ENCODE peak calls at places on chromosomes 12 and 14, in seven cellular contexts. One of them, this sample, is unnamed.

GRCh38 chr12:39573971-39574370 is 45.6 kb downstream of the ABCD2 start:
- DNase-seq in adrenal gland: no peak
- DNase-seq in body of pancreas: no peak
- DNase-seq in uterus: no peak
- DNase-seq in sigmoid colon: no peak
- DNase-seq in thyroid gland: no peak
- DNase-seq in ovary: no peak
- DNase-seq in this sample: no peak

GRCh38 chr14:101370593-101371569 is 190.4 kb upstream of the DIO3 start:
- DNase-seq in adrenal gland: no peak
- DNase-seq in body of pancreas: no peak
- DNase-seq in uterus: no peak
- DNase-seq in sigmoid colon: no peak
- DNase-seq in thyroid gland: no peak
- DNase-seq in ovary: no peak
- DNase-seq in this sample: peak; percentile 95

GRCh38 chr12:108598553-108599250 is 818 bp upstream of the TMEM119 start:
- DNase-seq in adrenal gland: no peak
- DNase-seq in body of pancreas: no peak
- DNase-seq in uterus: no peak
- DNase-seq in sigmoid colon: no peak
- DNase-seq in thyroid gland: no peak
- DNase-seq in ovary: no peak
- DNase-seq in this sample: no peak

GRCh38 chr14:75578099-75578785 is at the start of gene FLVCR2:
- DNase-seq in adrenal gland: peak; percentile 93
- DNase-seq in body of pancreas: peak; percentile 85
- DNase-seq in uterus: peak; percentile 80
- DNase-seq in sigmoid colon: peak; percentile 91
- DNase-seq in thyroid gland: peak; percentile 89
- DNase-seq in ovary: peak; percentile 84
- DNase-seq in this sample: no peak

GRCh38 chr14:31154956-31155355 is 52.6 kb downstream of the HECTD1 start:
- DNase-seq in adrenal gland: no peak
- DNase-seq in body of pancreas: no peak
- DNase-seq in uterus: no peak
- DNase-seq in sigmoid colon: no peak
- DNase-seq in thyroid gland: no peak
- DNase-seq in ovary: no peak
- DNase-seq in this sample: no peak

GRCh38 chr14:68628605-68629310 is 164.1 kb downstream of the ZFP36L1 start:
- DNase-seq in adrenal gland: no peak
- DNase-seq in body of pancreas: peak; percentile 83
- DNase-seq in uterus: peak; percentile 21
- DNase-seq in sigmoid colon: no peak
- DNase-seq in thyroid gland: peak; percentile 72
- DNase-seq in ovary: no peak
- DNase-seq in this sample: peak; percentile 85

GRCh38 chr12:1842905-1843640 is 22.7 kb downstream of the LRTM2 start:
- DNase-seq in adrenal gland: no peak
- DNase-seq in body of pancreas: no peak
- DNase-seq in uterus: no peak
- DNase-seq in sigmoid colon: peak; percentile 32
- DNase-seq in thyroid gland: no peak
- DNase-seq in ovary: peak; percentile 5
- DNase-seq in this sample: no peak

GRCh38 chr12:47165934-47166333 is 86.2 kb upstream of the AMIGO2 start:
- DNase-seq in adrenal gland: peak; percentile 35
- DNase-seq in body of pancreas: peak; percentile 66
- DNase-seq in uterus: peak; percentile 48
- DNase-seq in sigmoid colon: no peak
- DNase-seq in thyroid gland: no peak
- DNase-seq in ovary: peak; percentile 47
- DNase-seq in this sample: no peak

GRCh38 chr14:63192085-63192484 is 12.2 kb upstream of the RHOJ start:
- DNase-seq in adrenal gland: no peak
- DNase-seq in body of pancreas: no peak
- DNase-seq in uterus: no peak
- DNase-seq in sigmoid colon: no peak
- DNase-seq in thyroid gland: no peak
- DNase-seq in ovary: no peak
- DNase-seq in this sample: no peak

GRCh38 chr12:12592930-12593329 is 18.7 kb upstream of the CREBL2 start:
- DNase-seq in adrenal gland: no peak
- DNase-seq in body of pancreas: no peak
- DNase-seq in uterus: no peak
- DNase-seq in sigmoid colon: no peak
- DNase-seq in thyroid gland: no peak
- DNase-seq in ovary: no peak
- DNase-seq in this sample: no peak

GRCh38 chr12:69821441-69822204 is 3.4 kb upstream of the MYRFL start:
- DNase-seq in adrenal gland: no peak
- DNase-seq in body of pancreas: no peak
- DNase-seq in uterus: no peak
- DNase-seq in sigmoid colon: no peak
- DNase-seq in thyroid gland: no peak
- DNase-seq in ovary: no peak
- DNase-seq in this sample: no peak

GRCh38 chr14:106564058-106564643 is 1037.8 kb downstream of the TMEM121 start:
- DNase-seq in adrenal gland: no peak
- DNase-seq in body of pancreas: peak; percentile 54
- DNase-seq in uterus: no peak
- DNase-seq in sigmoid colon: no peak
- DNase-seq in thyroid gland: peak; percentile 2
- DNase-seq in ovary: no peak
- DNase-seq in this sample: no peak

GRCh38 chr12:9760699-9761406 is at the start of gene CD69:
- DNase-seq in adrenal gland: no peak
- DNase-seq in body of pancreas: no peak
- DNase-seq in uterus: no peak
- DNase-seq in sigmoid colon: no peak
- DNase-seq in thyroid gland: no peak
- DNase-seq in ovary: no peak
- DNase-seq in this sample: no peak
- TF ChIP-seq POLR2A in adrenal gland: no peak
- TF ChIP-seq POLR2A in body of pancreas: no peak
- TF ChIP-seq POLR2A in uterus: no peak
- TF ChIP-seq POLR2A in sigmoid colon: peak; percentile 13
- TF ChIP-seq POLR2A in thyroid gland: no peak
- TF ChIP-seq POLR2A in ovary: no peak
- TF ChIP-seq POLR2A in this sample: no peak

GRCh38 chr12:122834921-122835692 is at the start of gene HIP1R:
- DNase-seq in adrenal gland: peak; percentile 53
- DNase-seq in body of pancreas: peak; percentile 69
- DNase-seq in uterus: no peak
- DNase-seq in sigmoid colon: peak; percentile 69
- DNase-seq in thyroid gland: peak; percentile 51
- DNase-seq in ovary: no peak
- DNase-seq in this sample: no peak
- H3K27me3 ChIP-seq in adrenal gland: no peaks in the 10 kb centered on the region
- H3K27me3 ChIP-seq in body of pancreas: no peaks in the 10 kb centered on the region
- H3K27me3 ChIP-seq in uterus: no peaks in the 10 kb centered on the region
- H3K27me3 ChIP-seq in sigmoid colon: no peaks in the 10 kb centered on the region
- H3K27me3 ChIP-seq in thyroid gland: no peaks in the 10 kb centered on the region
- H3K27me3 ChIP-seq in ovary: no peaks in the 10 kb centered on the region
- H3K27me3 ChIP-seq in this sample: no peaks in the 10 kb centered on the region

GRCh38 chr12:4444031-4444430 is 1.6 kb downstream of the FGF6 start:
- DNase-seq in adrenal gland: no peak
- DNase-seq in body of pancreas: no peak
- DNase-seq in uterus: no peak
- DNase-seq in sigmoid colon: no peak
- DNase-seq in thyroid gland: no peak
- DNase-seq in ovary: no peak
- DNase-seq in this sample: no peak
- TF ChIP-seq POLR2A in adrenal gland: no peak
- TF ChIP-seq POLR2A in body of pancreas: no peak
- TF ChIP-seq POLR2A in uterus: no peak
- TF ChIP-seq POLR2A in sigmoid colon: no peak
- TF ChIP-seq POLR2A in thyroid gland: no peak
- TF ChIP-seq POLR2A in ovary: no peak
- TF ChIP-seq POLR2A in this sample: no peak

DNA sequence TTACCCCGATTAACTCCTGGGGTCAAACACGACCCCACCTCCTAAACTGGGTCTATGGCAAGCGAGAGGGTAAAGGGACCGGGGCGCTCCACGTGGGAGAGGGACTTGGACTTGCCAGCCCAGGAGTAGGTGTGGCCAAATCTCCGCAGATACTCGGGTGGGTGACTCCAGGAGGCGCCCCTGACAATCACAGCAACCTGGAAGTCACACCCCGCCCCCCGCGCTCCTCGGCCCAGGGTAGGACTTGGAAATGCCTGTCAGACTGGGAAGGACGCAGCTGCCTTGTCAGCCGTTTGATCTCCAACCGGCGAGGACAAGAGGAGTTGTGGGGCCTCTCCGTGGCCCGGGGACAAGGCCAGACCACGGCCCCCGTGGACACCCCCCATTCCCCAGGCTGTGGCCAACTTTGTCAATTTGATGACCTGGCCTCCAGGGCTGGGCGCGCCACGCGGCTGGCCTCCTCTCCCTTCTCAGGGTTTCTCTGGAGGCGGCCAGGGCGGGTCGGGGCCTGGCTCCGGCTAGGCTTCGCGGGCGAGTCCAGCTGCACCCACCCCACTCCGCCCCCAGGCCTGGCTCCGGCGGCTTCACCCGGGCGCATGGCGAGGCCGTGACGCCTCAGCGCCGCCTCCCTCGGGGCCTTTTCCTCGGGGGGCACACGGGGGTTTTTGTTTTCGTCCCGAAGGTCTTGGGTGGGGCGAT is 1.2 kb upstream of the BCL11B start:
- DNase-seq in adrenal gland: peak; percentile 38
- DNase-seq in body of pancreas: no peak
- DNase-seq in uterus: no peak
- DNase-seq in sigmoid colon: no peak
- DNase-seq in thyroid gland: peak; percentile 79
- DNase-seq in ovary: no peak
- DNase-seq in this sample: no peak
- H3K27me3 ChIP-seq in adrenal gland: peaks cover 60% of the 10 kb centered on the region
- H3K27me3 ChIP-seq in body of pancreas: no peaks in the 10 kb centered on the region
- H3K27me3 ChIP-seq in uterus: peaks cover 19% of the 10 kb centered on the region
- H3K27me3 ChIP-seq in sigmoid colon: peaks cover 60% of the 10 kb centered on the region
- H3K27me3 ChIP-seq in thyroid gland: no peaks in the 10 kb centered on the region
- H3K27me3 ChIP-seq in ovary: no peaks in the 10 kb centered on the region
- H3K27me3 ChIP-seq in this sample: peaks cover 9% of the 10 kb centered on the region

DNA sequence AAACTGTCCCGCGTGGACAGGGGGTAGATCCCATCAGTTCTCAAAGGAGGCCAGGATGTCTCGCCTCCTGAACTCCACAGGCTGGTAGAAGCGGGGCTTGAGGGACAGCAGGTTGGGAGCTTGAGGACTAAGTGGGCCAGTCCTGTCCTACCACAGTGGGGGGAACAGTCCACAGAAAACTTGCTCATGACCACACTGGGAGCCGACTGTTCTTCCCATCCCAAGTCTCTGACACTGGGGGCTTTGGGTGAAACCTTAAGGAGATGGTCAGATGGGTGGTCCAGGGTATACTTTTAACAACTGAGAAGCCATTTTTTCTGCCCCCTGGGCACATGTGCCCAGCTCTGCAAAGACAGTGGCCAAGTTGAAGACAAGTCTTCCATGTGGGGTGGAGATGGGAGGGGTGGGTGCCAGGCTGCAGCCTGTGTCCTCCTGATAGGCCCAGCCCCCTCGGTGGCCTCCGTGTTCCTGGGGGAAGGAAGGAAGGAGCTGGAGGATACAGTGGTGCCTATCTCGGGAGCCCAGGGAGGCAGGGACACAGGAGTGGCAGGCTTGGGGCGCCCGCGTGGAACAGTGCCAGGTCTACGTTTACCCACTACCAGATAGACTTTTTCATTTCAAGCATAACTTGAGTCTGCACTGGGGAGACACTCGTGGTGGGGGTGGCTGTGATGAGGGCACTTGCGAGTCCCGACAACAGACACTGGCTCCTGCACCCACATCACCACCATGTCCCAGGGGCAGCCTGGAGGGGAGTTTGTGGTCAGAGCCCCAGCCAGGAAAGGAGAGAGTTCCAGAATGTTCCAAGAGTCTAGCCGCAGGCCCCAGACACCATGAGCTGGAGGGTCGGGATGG is 14.7 kb downstream of the RHOF start:
- DNase-seq in adrenal gland: no peak
- DNase-seq in body of pancreas: no peak
- DNase-seq in uterus: no peak
- DNase-seq in sigmoid colon: no peak
- DNase-seq in thyroid gland: no peak
- DNase-seq in ovary: no peak
- DNase-seq in this sample: no peak
- TF ChIP-seq POLR2A in adrenal gland: no peak
- TF ChIP-seq POLR2A in body of pancreas: no peak
- TF ChIP-seq POLR2A in uterus: no peak
- TF ChIP-seq POLR2A in sigmoid colon: no peak
- TF ChIP-seq POLR2A in thyroid gland: no peak
- TF ChIP-seq POLR2A in ovary: no peak
- TF ChIP-seq POLR2A in this sample: no peak

DNA sequence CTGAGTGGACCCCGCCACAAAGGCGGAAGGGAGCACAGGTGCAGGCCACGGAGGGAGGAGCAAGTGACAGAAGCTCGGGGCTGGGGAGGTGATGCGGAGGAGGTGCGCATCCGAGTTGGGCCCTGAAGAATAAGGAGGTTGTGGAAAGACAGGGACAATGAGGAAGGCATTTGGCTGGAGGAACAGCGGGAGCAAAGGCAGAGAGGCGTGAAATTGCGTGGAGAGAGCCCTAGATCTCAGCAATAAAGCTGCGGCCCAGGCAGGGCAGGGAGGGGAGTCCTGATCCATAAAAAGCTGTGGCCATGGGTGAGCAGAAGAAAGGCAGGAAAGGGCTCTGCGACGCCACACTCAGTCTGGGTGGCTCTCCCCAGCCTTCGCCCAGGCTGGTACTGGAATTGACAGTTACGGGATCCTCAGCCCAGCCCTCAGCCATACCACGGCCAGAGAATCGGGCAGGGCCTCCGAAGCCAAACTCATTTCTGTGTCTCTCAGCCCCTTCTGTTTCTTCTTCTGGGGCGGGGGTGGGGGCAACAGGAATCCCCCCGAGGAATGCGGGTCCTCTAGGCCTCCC is 2.2 kb downstream of the FIGNL2 start:
- DNase-seq in adrenal gland: no peak
- DNase-seq in body of pancreas: no peak
- DNase-seq in uterus: no peak
- DNase-seq in sigmoid colon: no peak
- DNase-seq in thyroid gland: no peak
- DNase-seq in ovary: no peak
- DNase-seq in this sample: no peak
- H3K27me3 ChIP-seq in adrenal gland: peaks cover 31% of the 10 kb centered on the region
- H3K27me3 ChIP-seq in body of pancreas: no peaks in the 10 kb centered on the region
- H3K27me3 ChIP-seq in uterus: no peaks in the 10 kb centered on the region
- H3K27me3 ChIP-seq in sigmoid colon: peaks cover 39% of the 10 kb centered on the region
- H3K27me3 ChIP-seq in thyroid gland: peaks cover 9% of the 10 kb centered on the region
- H3K27me3 ChIP-seq in ovary: no peaks in the 10 kb centered on the region
- H3K27me3 ChIP-seq in this sample: no peaks in the 10 kb centered on the region

DNA sequence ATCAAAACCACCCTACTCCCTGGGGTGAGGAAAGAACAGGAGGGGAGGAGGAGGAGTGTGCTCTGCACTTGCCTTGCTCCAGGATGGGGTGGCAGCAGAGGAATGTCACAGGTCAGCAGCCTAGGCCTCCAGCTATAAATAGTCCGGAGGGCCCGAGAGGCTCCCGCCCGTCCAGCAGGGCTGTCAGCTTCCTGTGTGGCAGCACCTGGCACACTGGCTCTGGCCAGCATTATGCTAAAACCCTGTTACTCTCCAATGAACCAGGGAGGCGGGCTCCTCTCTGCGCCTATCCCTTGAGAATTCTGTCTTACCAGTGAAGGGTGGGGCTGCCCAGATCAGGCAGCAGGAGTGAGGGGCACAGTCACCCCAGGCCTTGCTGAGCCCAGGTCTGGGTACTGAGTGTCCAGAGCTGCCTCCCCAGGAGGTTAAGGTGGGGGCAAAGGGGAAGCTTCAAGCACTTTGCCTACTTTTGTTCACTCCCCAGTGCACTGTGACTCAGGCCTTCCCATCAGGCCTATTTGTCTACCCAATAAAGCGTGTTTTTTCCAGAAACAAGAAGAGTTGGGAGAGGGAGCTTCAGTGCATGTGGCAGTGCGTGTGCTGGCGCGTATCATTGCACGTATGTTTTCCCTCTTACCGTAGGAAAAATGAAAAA is 1.1 kb upstream of the COX14 start:
- DNase-seq in adrenal gland: peak; percentile 85
- DNase-seq in body of pancreas: peak; percentile 62
- DNase-seq in uterus: peak; percentile 39
- DNase-seq in sigmoid colon: peak; percentile 80
- DNase-seq in thyroid gland: peak; percentile 96
- DNase-seq in ovary: peak; percentile 37
- DNase-seq in this sample: no peak
- TF ChIP-seq POLR2A in adrenal gland: peak; percentile 39
- TF ChIP-seq POLR2A in body of pancreas: no peak
- TF ChIP-seq POLR2A in uterus: no peak
- TF ChIP-seq POLR2A in sigmoid colon: no peak
- TF ChIP-seq POLR2A in thyroid gland: no peak
- TF ChIP-seq POLR2A in ovary: no peak
- TF ChIP-seq POLR2A in this sample: no peak